ENCODE peak calls at places on chromosomes 2 and 18, in nine cellular contexts. X is PC-9, L is spleen, U is fibroblast of mammary gland, G is A549, N is choroid plexus epithelial cell, M is Peyer's patch, I is Calu3, B is glutamatergic neuron. F is an unnamed sample.

GRCh38 chr2:53210538-53210937 is 557.1 kb upstream of the CHAC2 start:
- DNase-seq in X (no peak), L (no peak), U (no peak), G (no peak), N (peak), M (no peak), I (no peak), B (no peak), F (no peak)

GRCh38 chr18:73408434-73408833 is 540.6 kb upstream of the NETO1 start:
- DNase-seq in X (no peak), L (no peak), U (no peak), G (no peak), N (peak), M (no peak), I (no peak), B (no peak), F (no peak)

GRCh38 chr2:25521665-25522387 is 151.6 kb downstream of the DTNB start:
- DNase-seq in X (peak), L (no peak), U (peak), G (peak), N (peak), M (no peak), I (peak), B (no peak), F (peak)

GRCh38 chr2:17614174-17614573 is 73.7 kb downstream of the VSNL1 start:
- DNase-seq in X (no peak), L (no peak), U (no peak), G (no peak), N (no peak), M (no peak), I (no peak), B (no peak), F (no peak)

GRCh38 chr2:113068706-113069485 is 1.1 kb downstream of the IL1F10 start:
- DNase-seq in X (peak), L (no peak), U (no peak), G (no peak), N (no peak), M (no peak), I (peak), B (no peak), F (no peak)

GRCh38 chr2:20425371-20425881 is 21.4 kb upstream of the RHOB start:
- DNase-seq in X (no peak), L (no peak), U (peak), G (no peak), N (peak), M (no peak), I (no peak), B (no peak), F (peak)

GRCh38 chr2:43019025-43019367 is 207.4 kb downstream of the ZFP36L2 start:
- DNase-seq in X (no peak), L (no peak), U (no peak), G (no peak), N (no peak), M (no peak), I (no peak), B (no peak), F (no peak)

GRCh38 chr18:3214855-3215637 is 4.7 kb downstream of the MYOM1 start:
- DNase-seq in X (no peak), L (no peak), U (no peak), G (no peak), N (no peak), M (no peak), I (peak), B (no peak), F (no peak)

GRCh38 chr2:189511210-189511609 is 69.4 kb downstream of the SLC40A1 start:
- DNase-seq in X (no peak), L (no peak), U (no peak), G (no peak), N (no peak), M (no peak), I (no peak), B (no peak), F (no peak)

GRCh38 chr2:30670453-30670852 is 136.8 kb downstream of the CAPN13 start:
- DNase-seq in X (no peak), L (no peak), U (no peak), G (no peak), N (no peak), M (no peak), I (no peak), B (no peak), F (no peak)
- TF ChIP-seq CTCF in X (no peak), L (no peak), U (no peak), G (no peak), N (peak), M (no peak), I (no peak), B (no peak), F (no peak)

GRCh38 chr2:97806738-97807618 is 93.6 kb downstream of the ZAP70 start:
- DNase-seq in X (peak), L (peak), U (peak), G (peak), N (peak), M (peak), I (peak), B (peak), F (peak)
- TF ChIP-seq CTCF in X (peak), L (peak), U (peak), G (peak), N (peak), M (peak), I (peak), B (peak), F (peak)

GRCh38 chr2:222656544-222657446 is 903 bp upstream of the FARSB start:
- DNase-seq in X (no peak), L (no peak), U (no peak), G (no peak), N (no peak), M (no peak), I (no peak), B (peak), F (no peak)
- TF ChIP-seq CTCF in X (no peak), L (no peak), U (no peak), G (no peak), N (no peak), M (no peak), I (no peak), B (no peak), F (no peak)

GRCh38 chr2:85748948-85749875 is 4.6 kb upstream of the ATOH8 start:
- DNase-seq in X (no peak), L (peak), U (no peak), G (no peak), N (peak), M (peak), I (no peak), B (no peak), F (no peak)
- TF ChIP-seq CTCF in X (no peak), L (no peak), U (no peak), G (no peak), N (peak), M (no peak), I (no peak), B (no peak), F (no peak)